ENCODE peak calls at places on chromosomes 13 and 19, in nine cellular contexts. S is body of pancreas; I is left cardiac atrium; A is aorta; P is activated T-cell treated with anti-CD3 and anti-CD28 coated beads, Interleukin-2, amount 50 U/mL, for 4 hours; O is right cardiac atrium; Z is natural killer cell; U is effector memory CD8-positive, alpha-beta T cell; Y is psoas muscle. L is an unnamed sample.

GRCh38 chr13:114134111-114134943 is 1.9 kb upstream of the RASA3 start:
- ATAC-seq in S (no peak), I (no peak), A (no peak), P (no peak), O (no peak), Z (no peak), U (no peak), Y (no peak), L (no peak)

GRCh38 chr13:102933076-102933922 is 87.5 kb downstream of the ERCC5 start:
- ATAC-seq in S (no peak), I (no peak), A (no peak), P (no peak), O (no peak), Z (no peak), U (no peak), Y (no peak), L (no peak)

GRCh38 chr13:34941436-34941834 is 635 bp upstream of the NBEA start:
- ATAC-seq in S (no peak), I (no peak), A (no peak), P (no peak), O (no peak), Z (no peak), U (no peak), Y (peak; percentile 56), L (no peak)

GRCh38 chr13:112137144-112137543 is 70.2 kb downstream of the SOX1 start:
- ATAC-seq in S (no peak), I (no peak), A (no peak), P (no peak), O (no peak), Z (no peak), U (no peak), Y (no peak), L (no peak)

GRCh38 chr19:58042709-58043340 is 9.0 kb downstream of the ZSCAN1 start:
- ATAC-seq in S (no peak), I (no peak), A (no peak), P (no peak), O (no peak), Z (no peak), U (no peak), Y (no peak), L (no peak)

GRCh38 chr13:80040219-80040976 is 300.5 kb downstream of the SPRY2 start:
- ATAC-seq in S (no peak), I (peak; percentile 71), A (no peak), P (no peak), O (peak; percentile 33), Z (no peak), U (no peak), Y (peak; percentile 53), L (no peak)

GRCh38 chr13:46909037-46909436 is 12.2 kb upstream of the HTR2A start:
- ATAC-seq in S (no peak), I (no peak), A (no peak), P (no peak), O (no peak), Z (no peak), U (no peak), Y (no peak), L (no peak)

GRCh38 chr19:18847516-18848463 is 16.0 kb downstream of the UPF1 start:
- ATAC-seq in S (no peak), I (no peak), A (peak; percentile 56), P (no peak), O (no peak), Z (no peak), U (no peak), Y (peak; percentile 32), L (no peak)

GRCh38 chr19:46990998-46991676 is 28.5 kb upstream of the NPAS1 start:
- ATAC-seq in S (peak; percentile 82), I (peak; percentile 79), A (peak; percentile 86), P (peak; percentile 67), O (peak; percentile 80), Z (peak; percentile 57), U (peak; percentile 65), Y (peak; percentile 88), L (peak; percentile 35)

GRCh38 chr13:74367193-74367592 is 233.0 kb upstream of the KLF12 start:
- ATAC-seq in S (no peak), I (no peak), A (no peak), P (no peak), O (no peak), Z (no peak), U (peak; percentile 19), Y (no peak), L (no peak)

GRCh38 chr19:7611541-7612279 is 16.0 kb downstream of the CAMSAP3 start:
- ATAC-seq in S (no peak), I (no peak), A (peak; percentile 5), P (no peak), O (no peak), Z (no peak), U (no peak), Y (no peak), L (no peak)

GRCh38 chr13:60370343-60370742 is 26.7 kb upstream of the TDRD3 start:
- ATAC-seq in S (no peak), I (no peak), A (no peak), P (no peak), O (no peak), Z (no peak), U (peak; percentile 62), Y (no peak), L (no peak)

GRCh38 chr19:51421229-51422052 is 4.0 kb upstream of the SIGLEC10 start:
- ATAC-seq in S (no peak), I (no peak), A (no peak), P (peak; percentile 6), O (no peak), Z (no peak), U (no peak), Y (no peak), L (no peak)

GRCh38 chr13:46113596-46113995 is 8.8 kb upstream of the CPB2 start:
- ATAC-seq in S (no peak), I (no peak), A (no peak), P (no peak), O (no peak), Z (peak; percentile 89), U (no peak), Y (no peak), L (no peak)

GRCh38 chr19:32692727-32693061 is 1.1 kb downstream of the NUDT19 start:
- ATAC-seq in S (no peak), I (no peak), A (peak; percentile 45), P (peak; percentile 8), O (no peak), Z (peak; percentile 33), U (peak; percentile 3), Y (no peak), L (no peak)

GRCh38 chr19:47446534-47447469 is 24.9 kb downstream of the SLC8A2 start:
- ATAC-seq in S (no peak), I (no peak), A (peak; percentile 15), P (peak; percentile 8), O (peak; percentile 11), Z (no peak), U (no peak), Y (peak; percentile 22), L (no peak)

GRCh38 chr13:21034602-21035190 is 26.7 kb downstream of the LATS2 start:
- ATAC-seq in S (no peak), I (peak; percentile 67), A (peak; percentile 58), P (peak; percentile 23), O (peak; percentile 56), Z (no peak), U (peak; percentile 27), Y (peak; percentile 76), L (no peak)

GRCh38 chr19:34345934-34346333 is 19.1 kb upstream of the GPI start:
- ATAC-seq in S (peak; percentile 78), I (peak; percentile 76), A (peak; percentile 70), P (peak; percentile 44), O (peak; percentile 79), Z (peak; percentile 60), U (peak; percentile 33), Y (peak; percentile 89), L (no peak)

GRCh38 chr19:48830088-48830487 is 6.2 kb downstream of the HSD17B14 start:
- ATAC-seq in S (no peak), I (no peak), A (no peak), P (no peak), O (no peak), Z (no peak), U (no peak), Y (no peak), L (no peak)

GRCh38 chr19:46756544-46756888 is 10.3 kb upstream of the STRN4 start:
- ATAC-seq in S (no peak), I (no peak), A (no peak), P (no peak), O (no peak), Z (no peak), U (peak; percentile 34), Y (no peak), L (no peak)

GRCh38 chr19:11551603-11552235 is 7.3 kb downstream of the ELOF1 start:
- ATAC-seq in S (no peak), I (peak; percentile 45), A (peak; percentile 51), P (no peak), O (peak; percentile 38), Z (no peak), U (peak; percentile 8), Y (peak; percentile 63), L (peak; percentile 27)

GRCh38 chr19:28831464-28831863 is 381.5 kb downstream of the UQCRFS1 start:
- ATAC-seq in S (no peak), I (no peak), A (no peak), P (no peak), O (no peak), Z (no peak), U (no peak), Y (no peak), L (no peak)

GRCh38 chr19:39927076-39927475 is 7.4 kb downstream of the FCGBP start:
- ATAC-seq in S (no peak), I (no peak), A (no peak), P (no peak), O (no peak), Z (no peak), U (no peak), Y (no peak), L (no peak)

GRCh38 chr13:20426766-20427448 is 98.8 kb downstream of the CRYL1 start:
- ATAC-seq in S (no peak), I (peak; percentile 74), A (no peak), P (no peak), O (peak; percentile 49), Z (no peak), U (no peak), Y (no peak), L (no peak)

GRCh38 chr19:42121036-42121621 is 11.1 kb downstream of the POU2F2 start:
- ATAC-seq in S (no peak), I (peak; percentile 30), A (no peak), P (no peak), O (no peak), Z (no peak), U (no peak), Y (no peak), L (no peak)

GRCh38 chr13:26991508-26992181 is 180.0 kb downstream of the USP12 start:
- ATAC-seq in S (peak; percentile 67), I (no peak), A (no peak), P (no peak), O (peak; percentile 44), Z (no peak), U (no peak), Y (no peak), L (no peak)

L was measured in activated CD4-positive, CD25-positive, alpha-beta regulatory T cell treated with anti-CD3 and anti-CD28 coated beads, Interleukin-2, amount 50 U/mL, for 24 hours.